ENCODE peak calls at places on chromosomes 6 and 20, in six cellular contexts. One of them, this sample, is unnamed.

GRCh38 chr6:158841358-158841757 is 22.2 kb upstream of the EZR start:
- DNase-seq in ovary: no peak
- DNase-seq in cardiac fibroblast: no peak
- DNase-seq in effector memory CD4-positive, alpha-beta T cell: no peak
- DNase-seq in BJ: no peak
- DNase-seq in IMR-90: no peak
- DNase-seq in this sample: no peak

GRCh38 chr6:111427341-111428116 is 55.5 kb downstream of the REV3L start:
- DNase-seq in ovary: no peak
- DNase-seq in IMR-90: peak
- DNase-seq in effector memory CD4-positive, alpha-beta T cell: no peak
- DNase-seq in BJ: peak
- DNase-seq in cardiac fibroblast: peak
- DNase-seq in this sample: peak

GRCh38 chr6:97040355-97040860 is 115.9 kb downstream of the KLHL32 start:
- DNase-seq in cardiac fibroblast: no peak
- DNase-seq in BJ: no peak
- DNase-seq in IMR-90: no peak
- DNase-seq in effector memory CD4-positive, alpha-beta T cell: no peak
- DNase-seq in ovary: no peak
- DNase-seq in this sample: no peak

GRCh38 chr20:57738484-57738883 is 28.7 kb upstream of the PMEPA1 start:
- DNase-seq in BJ: no peak
- DNase-seq in ovary: no peak
- DNase-seq in IMR-90: no peak
- DNase-seq in cardiac fibroblast: no peak
- DNase-seq in effector memory CD4-positive, alpha-beta T cell: no peak
- DNase-seq in this sample: no peak

GRCh38 chr6:134315974-134316391 is 1.9 kb downstream of the SGK1 start:
- DNase-seq in IMR-90: no peak
- DNase-seq in cardiac fibroblast: no peak
- DNase-seq in ovary: no peak
- DNase-seq in effector memory CD4-positive, alpha-beta T cell: no peak
- DNase-seq in BJ: no peak
- DNase-seq in this sample: no peak

GRCh38 chr20:10338781-10339180 is 95.2 kb downstream of the MKKS start:
- DNase-seq in cardiac fibroblast: no peak
- DNase-seq in BJ: no peak
- DNase-seq in IMR-90: no peak
- DNase-seq in effector memory CD4-positive, alpha-beta T cell: no peak
- DNase-seq in ovary: no peak
- DNase-seq in this sample: no peak

GRCh38 chr6:551829-552350 is 105.0 kb downstream of the HUS1B start:
- DNase-seq in cardiac fibroblast: no peak
- DNase-seq in effector memory CD4-positive, alpha-beta T cell: no peak
- DNase-seq in IMR-90: no peak
- DNase-seq in ovary: no peak
- DNase-seq in BJ: no peak
- DNase-seq in this sample: no peak

GRCh38 chr6:4647414-4648365 is 128.5 kb upstream of the CDYL start:
- DNase-seq in effector memory CD4-positive, alpha-beta T cell: no peak
- DNase-seq in ovary: peak
- DNase-seq in cardiac fibroblast: peak
- DNase-seq in BJ: no peak
- DNase-seq in IMR-90: peak
- DNase-seq in this sample: peak

GRCh38 chr6:158322724-158323560 is 10.7 kb downstream of the TULP4 start:
- DNase-seq in cardiac fibroblast: peak
- DNase-seq in effector memory CD4-positive, alpha-beta T cell: no peak
- DNase-seq in BJ: peak
- DNase-seq in IMR-90: peak
- DNase-seq in ovary: no peak
- DNase-seq in this sample: peak

GRCh38 chr6:1479601-1480236 is 90.3 kb downstream of the FOXF2 start:
- DNase-seq in cardiac fibroblast: no peak
- DNase-seq in effector memory CD4-positive, alpha-beta T cell: no peak
- DNase-seq in ovary: no peak
- DNase-seq in BJ: no peak
- DNase-seq in IMR-90: no peak
- DNase-seq in this sample: no peak

GRCh38 chr6:113149511-113149910 is 707.6 kb upstream of the MARCKS start:
- DNase-seq in BJ: no peak
- DNase-seq in effector memory CD4-positive, alpha-beta T cell: no peak
- DNase-seq in cardiac fibroblast: peak
- DNase-seq in IMR-90: no peak
- DNase-seq in ovary: no peak
- DNase-seq in this sample: no peak

GRCh38 chr6:170200458-170200891 is 90.4 kb downstream of the DLL1 start:
- DNase-seq in ovary: no peak
- DNase-seq in BJ: no peak
- DNase-seq in IMR-90: peak
- DNase-seq in cardiac fibroblast: peak
- DNase-seq in effector memory CD4-positive, alpha-beta T cell: no peak
- DNase-seq in this sample: no peak

GRCh38 chr6:39956951-39957350 is 22.7 kb upstream of the MOCS1 start:
- DNase-seq in cardiac fibroblast: peak
- DNase-seq in IMR-90: peak
- DNase-seq in ovary: no peak
- DNase-seq in effector memory CD4-positive, alpha-beta T cell: no peak
- DNase-seq in BJ: no peak
- DNase-seq in this sample: peak

GRCh38 chr6:156028310-156029131 is 572.9 kb upstream of the NOX3 start:
- DNase-seq in ovary: no peak
- DNase-seq in cardiac fibroblast: no peak
- DNase-seq in IMR-90: no peak
- DNase-seq in BJ: peak
- DNase-seq in effector memory CD4-positive, alpha-beta T cell: no peak
- DNase-seq in this sample: no peak

GRCh38 chr6:43283905-43284304 is 14.2 kb upstream of the SLC22A7 start:
- DNase-seq in effector memory CD4-positive, alpha-beta T cell: no peak
- DNase-seq in IMR-90: no peak
- DNase-seq in cardiac fibroblast: no peak
- DNase-seq in ovary: no peak
- DNase-seq in BJ: no peak
- DNase-seq in this sample: no peak

GRCh38 chr6:137912813-137913212 is 45.8 kb downstream of the TNFAIP3 start:
- DNase-seq in BJ: no peak
- DNase-seq in ovary: no peak
- DNase-seq in IMR-90: no peak
- DNase-seq in cardiac fibroblast: no peak
- DNase-seq in effector memory CD4-positive, alpha-beta T cell: no peak
- DNase-seq in this sample: no peak

GRCh38 chr6:108782231-108783041 is 65.8 kb upstream of the ARMC2 start:
- DNase-seq in BJ: peak
- DNase-seq in ovary: peak
- DNase-seq in cardiac fibroblast: peak
- DNase-seq in IMR-90: peak
- DNase-seq in effector memory CD4-positive, alpha-beta T cell: peak
- DNase-seq in this sample: peak

GRCh38 chr20:23925789-23926525 is 46.4 kb upstream of the CST5 start:
- DNase-seq in cardiac fibroblast: no peak
- DNase-seq in BJ: no peak
- DNase-seq in ovary: no peak
- DNase-seq in IMR-90: no peak
- DNase-seq in effector memory CD4-positive, alpha-beta T cell: no peak
- DNase-seq in this sample: no peak

GRCh38 chr6:2237001-2237400 is 8.4 kb downstream of the GMDS start:
- DNase-seq in effector memory CD4-positive, alpha-beta T cell: no peak
- DNase-seq in IMR-90: peak
- DNase-seq in BJ: peak
- DNase-seq in cardiac fibroblast: peak
- DNase-seq in ovary: no peak
- DNase-seq in this sample: peak

GRCh38 chr20:24963672-24964517 is 14.8 kb downstream of the CST7 start:
- DNase-seq in effector memory CD4-positive, alpha-beta T cell: no peak
- DNase-seq in ovary: no peak
- DNase-seq in IMR-90: no peak
- DNase-seq in cardiac fibroblast: no peak
- DNase-seq in BJ: no peak
- DNase-seq in this sample: no peak

GRCh38 chr20:53750827-53751393 is 157.3 kb upstream of the ZNF217 start:
- DNase-seq in cardiac fibroblast: peak
- DNase-seq in ovary: no peak
- DNase-seq in effector memory CD4-positive, alpha-beta T cell: no peak
- DNase-seq in BJ: peak
- DNase-seq in IMR-90: peak
- DNase-seq in this sample: peak

GRCh38 chr6:15330174-15330934 is 84.5 kb downstream of the JARID2 start:
- DNase-seq in IMR-90: peak
- DNase-seq in BJ: no peak
- DNase-seq in effector memory CD4-positive, alpha-beta T cell: no peak
- DNase-seq in cardiac fibroblast: peak
- DNase-seq in ovary: no peak
- DNase-seq in this sample: no peak

GRCh38 chr6:18307006-18307405 is 42.7 kb upstream of the DEK start:
- DNase-seq in BJ: peak
- DNase-seq in cardiac fibroblast: peak
- DNase-seq in ovary: no peak
- DNase-seq in effector memory CD4-positive, alpha-beta T cell: no peak
- DNase-seq in IMR-90: peak
- DNase-seq in this sample: no peak

GRCh38 chr6:5840742-5841141 is 166.0 kb downstream of the NRN1 start:
- DNase-seq in ovary: no peak
- DNase-seq in BJ: no peak
- DNase-seq in effector memory CD4-positive, alpha-beta T cell: no peak
- DNase-seq in cardiac fibroblast: no peak
- DNase-seq in IMR-90: no peak
- DNase-seq in this sample: no peak

GRCh38 chr6:125050663-125051318 is 88.6 kb downstream of the RNF217 start:
- DNase-seq in effector memory CD4-positive, alpha-beta T cell: no peak
- DNase-seq in BJ: no peak
- DNase-seq in cardiac fibroblast: peak
- DNase-seq in IMR-90: peak
- DNase-seq in ovary: no peak
- DNase-seq in this sample: peak

GRCh38 chr6:80020381-80021120 is 16.1 kb downstream of the TTK start:
- DNase-seq in cardiac fibroblast: no peak
- DNase-seq in effector memory CD4-positive, alpha-beta T cell: no peak
- DNase-seq in ovary: no peak
- DNase-seq in BJ: no peak
- DNase-seq in IMR-90: no peak
- DNase-seq in this sample: no peak

GRCh38 chr6:89242574-89243330 is 25.6 kb upstream of the GABRR1 start:
- DNase-seq in cardiac fibroblast: peak
- DNase-seq in effector memory CD4-positive, alpha-beta T cell: no peak
- DNase-seq in IMR-90: peak
- DNase-seq in ovary: no peak
- DNase-seq in BJ: no peak
- DNase-seq in this sample: peak

DNA sequence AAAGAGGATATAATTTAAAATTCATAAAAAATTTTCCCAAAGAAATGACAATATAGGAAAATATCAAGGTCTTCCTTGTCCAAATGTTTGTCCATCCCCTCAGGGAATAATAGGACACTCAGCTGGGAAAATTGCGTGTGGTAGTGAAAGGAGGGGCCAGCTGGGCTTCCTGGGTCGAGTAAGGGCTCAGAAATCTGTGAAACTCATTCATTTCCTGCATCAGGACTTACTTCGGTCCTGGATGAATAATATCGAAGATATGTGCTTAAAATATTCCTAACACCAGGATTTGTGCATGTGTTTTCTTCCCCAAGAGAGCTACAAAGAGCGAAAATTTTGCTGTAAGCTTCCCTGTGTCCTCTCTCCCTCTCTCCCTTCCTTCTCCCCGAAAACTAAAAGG is 118.2 kb upstream of the GJE1 start:
- DNase-seq in effector memory CD4-positive, alpha-beta T cell: no peak
- DNase-seq in IMR-90: peak
- DNase-seq in ovary: no peak
- DNase-seq in cardiac fibroblast: peak
- DNase-seq in BJ: peak
- DNase-seq in this sample: peak
- H3K4me3 ChIP-seq in effector memory CD4-positive, alpha-beta T cell: no peak
- H3K4me3 ChIP-seq in IMR-90: peak
- H3K4me3 ChIP-seq in ovary: no peak
- H3K4me3 ChIP-seq in cardiac fibroblast: no peak
- H3K4me3 ChIP-seq in BJ: no peak
- H3K4me3 ChIP-seq in this sample: peak

GRCh38 chr20:36971103-36971502 is 19.6 kb upstream of the SAMHD1 start:
- DNase-seq in cardiac fibroblast: no peak
- DNase-seq in BJ: no peak
- DNase-seq in ovary: no peak
- DNase-seq in IMR-90: no peak
- DNase-seq in effector memory CD4-positive, alpha-beta T cell: no peak
- DNase-seq in this sample: no peak
- H3K4me3 ChIP-seq in cardiac fibroblast: no peak
- H3K4me3 ChIP-seq in BJ: no peak
- H3K4me3 ChIP-seq in ovary: no peak
- H3K4me3 ChIP-seq in IMR-90: no peak
- H3K4me3 ChIP-seq in effector memory CD4-positive, alpha-beta T cell: no peak
- H3K4me3 ChIP-seq in this sample: no peak

GRCh38 chr20:4151342-4151741 is 136.0 kb upstream of the RNF24 start:
- DNase-seq in IMR-90: no peak
- DNase-seq in BJ: no peak
- DNase-seq in cardiac fibroblast: no peak
- DNase-seq in effector memory CD4-positive, alpha-beta T cell: no peak
- DNase-seq in ovary: no peak
- DNase-seq in this sample: no peak

GRCh38 chr20:4152696-4153235 is 137.4 kb upstream of the RNF24 start:
- DNase-seq in BJ: no peak
- DNase-seq in cardiac fibroblast: peak
- DNase-seq in effector memory CD4-positive, alpha-beta T cell: no peak
- DNase-seq in IMR-90: peak
- DNase-seq in ovary: no peak
- DNase-seq in this sample: no peak

GRCh38 chr20:4147319-4147718 is 132.0 kb upstream of the RNF24 start:
- DNase-seq in cardiac fibroblast: no peak
- DNase-seq in effector memory CD4-positive, alpha-beta T cell: no peak
- DNase-seq in BJ: no peak
- DNase-seq in IMR-90: no peak
- DNase-seq in ovary: no peak
- DNase-seq in this sample: no peak

GRCh38 chr20:4151991-4152695 is 136.8 kb upstream of the RNF24 start:
- DNase-seq in BJ: no peak
- DNase-seq in ovary: no peak
- DNase-seq in cardiac fibroblast: no peak
- DNase-seq in effector memory CD4-positive, alpha-beta T cell: no peak
- DNase-seq in IMR-90: peak
- DNase-seq in this sample: no peak

DNA sequence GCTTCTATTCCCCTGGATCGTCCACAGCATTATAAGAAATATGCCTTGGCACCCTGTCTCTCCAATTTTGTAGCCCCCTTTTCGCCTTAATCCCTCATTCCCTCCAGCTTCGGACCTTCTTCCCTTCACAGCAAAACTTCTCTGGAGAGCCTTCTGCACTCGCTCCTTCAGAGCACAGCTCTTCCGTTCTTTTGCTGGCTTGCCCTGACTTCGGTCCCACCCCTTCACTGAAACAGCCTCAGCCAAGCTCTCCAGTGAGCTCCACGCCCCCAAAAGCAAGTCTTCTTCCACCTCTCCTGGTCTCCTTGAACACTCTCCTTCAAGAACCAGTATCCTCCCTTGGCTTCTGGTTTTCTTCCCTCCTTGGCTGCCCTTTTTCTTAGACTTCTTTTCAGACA is 134.7 kb upstream of the RNF24 start:
- DNase-seq in BJ: no peak
- DNase-seq in ovary: peak
- DNase-seq in effector memory CD4-positive, alpha-beta T cell: no peak
- DNase-seq in IMR-90: peak
- DNase-seq in cardiac fibroblast: peak
- DNase-seq in this sample: no peak
- H3K4me3 ChIP-seq in BJ: peak
- H3K4me3 ChIP-seq in ovary: peak
- H3K4me3 ChIP-seq in effector memory CD4-positive, alpha-beta T cell: no peak
- H3K4me3 ChIP-seq in IMR-90: peak
- H3K4me3 ChIP-seq in cardiac fibroblast: peak
- H3K4me3 ChIP-seq in this sample: peak

GRCh38 chr6:34195726-34196115 is 41.0 kb upstream of the HMGA1 start:
- DNase-seq in cardiac fibroblast: no peak
- DNase-seq in IMR-90: no peak
- DNase-seq in effector memory CD4-positive, alpha-beta T cell: no peak
- DNase-seq in ovary: peak
- DNase-seq in BJ: no peak
- DNase-seq in this sample: no peak
- H3K4me3 ChIP-seq in cardiac fibroblast: no peak
- H3K4me3 ChIP-seq in IMR-90: no peak
- H3K4me3 ChIP-seq in effector memory CD4-positive, alpha-beta T cell: no peak
- H3K4me3 ChIP-seq in ovary: no peak
- H3K4me3 ChIP-seq in BJ: no peak
- H3K4me3 ChIP-seq in this sample: no peak

This sample was measured in skeletal muscle cell.